ENCODE peak calls at places on chromosome 1, in four cellular contexts. N, F, O and B are unnamed samples.

GRCh38 chr1:247639381-247639981 is 34.1 kb downstream of the OR2G3 start:
- DNase-seq in N (peak; percentile 67), F (no peak), O (peak; percentile 44), B (no peak)

GRCh38 chr1:58812926-58813325 is 29.1 kb upstream of the JUN start:
- DNase-seq in N (no peak), F (no peak), O (no peak), B (no peak)

GRCh38 chr1:91699339-91699970 is 186.5 kb downstream of the TGFBR3 start:
- DNase-seq in N (no peak), F (no peak), O (no peak), B (no peak)

GRCh38 chr1:59434336-59434735 is 137.4 kb downstream of the FGGY start:
- DNase-seq in N (no peak), F (no peak), O (no peak), B (no peak)

GRCh38 chr1:156876281-156876680 is 15.6 kb downstream of the NTRK1 start:
- DNase-seq in N (no peak), F (no peak), O (peak; percentile 46), B (no peak)

GRCh38 chr1:27604579-27605299 is 795 bp upstream of the AHDC1 start:
- DNase-seq in N (no peak), F (no peak), O (no peak), B (no peak)

GRCh38 chr1:12465126-12465525 is 152.9 kb downstream of the DHRS3 start:
- DNase-seq in N (no peak), F (no peak), O (no peak), B (no peak)

GRCh38 chr1:53579221-53580008 is 120.2 kb downstream of the DMRTB1 start:
- DNase-seq in N (peak; percentile 72), F (no peak), O (no peak), B (no peak)

GRCh38 chr1:1286313-1287261 is 6.4 kb downstream of the SCNN1D start:
- DNase-seq in N (peak; percentile 57), F (no peak), O (no peak), B (no peak)

DNA sequence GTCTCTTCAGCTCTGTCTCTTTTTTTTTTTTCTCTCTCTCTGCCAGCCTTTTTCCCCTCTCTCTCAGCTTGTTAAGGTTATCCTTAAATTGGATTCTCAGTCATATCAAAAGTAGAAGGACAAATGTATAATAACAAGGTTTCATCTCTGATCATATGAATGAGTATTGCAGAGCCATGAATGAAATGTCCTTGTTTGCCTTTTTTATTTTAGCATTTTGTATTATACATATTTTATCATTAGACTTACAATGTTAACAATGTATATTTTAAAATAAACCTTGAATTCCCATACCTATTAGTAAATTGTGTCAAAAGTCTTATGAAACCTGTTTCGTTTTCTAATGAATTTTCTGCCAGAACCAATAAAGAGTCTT is 596 bp downstream of the DNAJB4 start:
- DNase-seq in N (no peak), F (no peak), O (no peak), B (no peak)
- H3K79me2 ChIP-seq in N (peaks cover 77% of the 10 kb centered on the region), F (peaks cover 48% of the 10 kb centered on the region), O (no peaks in the 10 kb centered on the region), B (peaks cover 47% of the 10 kb centered on the region)

GRCh38 chr1:16922885-16923431 is 1.2 kb downstream of the CROCC start:
- DNase-seq in N (peak; percentile 33), F (no peak), O (no peak), B (no peak)
- TF ChIP-seq HDAC2 in N (peak; percentile 97), F (no peak), O (no peak), B (no peak)

DNA sequence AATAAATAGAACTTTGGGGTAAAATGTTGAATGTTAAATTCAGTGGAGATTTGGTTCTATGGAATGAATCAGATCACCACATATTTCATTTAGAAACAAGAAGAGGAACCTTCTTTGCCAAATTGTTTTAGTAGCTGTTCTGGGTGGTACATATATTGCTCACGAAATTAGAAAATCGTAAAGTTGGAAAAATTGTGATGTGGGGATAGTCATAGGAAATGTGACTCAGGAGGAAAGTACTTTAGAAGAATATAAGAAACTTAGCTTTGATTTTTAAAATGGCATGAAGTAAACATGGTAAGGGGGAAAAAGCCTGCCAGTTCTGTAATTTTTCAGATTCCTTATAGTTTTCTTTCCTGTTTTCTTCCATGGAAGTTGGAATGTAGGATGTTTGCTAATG is 27.4 kb downstream of the RRP15 start:
- DNase-seq in N (no peak), F (no peak), O (no peak), B (no peak)
- TF ChIP-seq RFX5 in N (no peak), F (no peak), O (no peak), B (no peak)

DNA sequence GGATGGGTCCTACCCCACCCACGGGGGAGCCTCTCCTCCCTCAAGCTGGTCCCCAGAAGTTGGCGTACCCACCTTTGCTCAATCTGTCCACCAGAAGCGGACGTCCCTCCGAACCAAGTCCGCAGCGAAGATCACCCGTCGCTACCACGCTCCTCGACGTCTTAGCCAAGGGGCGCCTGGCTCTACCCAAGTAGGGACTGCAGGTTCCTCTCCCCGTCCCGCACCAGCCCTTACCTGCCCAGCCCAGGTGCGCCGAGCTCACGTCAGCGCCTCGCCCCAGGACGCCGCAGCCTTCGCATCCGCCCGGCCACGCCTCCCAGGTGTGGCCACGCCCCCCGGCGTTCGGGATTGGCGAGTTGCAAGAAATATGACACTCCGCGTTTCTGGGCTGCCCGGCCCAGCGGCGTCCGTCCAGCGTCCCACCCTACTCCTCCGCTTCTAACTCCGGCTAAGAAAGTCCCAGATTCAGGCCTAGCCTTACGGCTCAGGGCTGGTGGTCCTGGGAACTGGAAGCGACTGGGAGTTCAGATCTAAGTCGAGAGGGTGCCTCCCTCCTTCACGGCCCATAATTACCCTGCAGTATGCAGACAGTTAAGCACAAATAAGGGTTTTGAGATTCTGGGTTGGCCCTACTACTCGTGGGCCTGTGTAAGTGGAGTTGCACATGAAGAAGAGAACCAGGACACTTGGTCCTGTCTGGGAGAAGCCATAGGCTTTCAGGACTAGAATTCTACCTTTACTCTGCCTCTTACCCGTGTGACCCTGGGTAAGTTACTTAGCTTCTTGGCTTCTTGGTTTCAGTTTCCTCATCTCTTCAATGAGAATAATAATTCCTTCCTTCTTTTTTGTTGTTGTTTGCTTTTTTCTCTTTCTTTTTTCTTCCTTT is at the start of gene IRF6:
- DNase-seq in N (peak; percentile 97), F (no peak), O (peak; percentile 93), B (no peak)
- H3K79me2 ChIP-seq in N (no peaks in the 10 kb centered on the region), F (no peaks in the 10 kb centered on the region), O (no peaks in the 10 kb centered on the region), B (no peaks in the 10 kb centered on the region)